ENCODE peak calls at places on chromosomes 11 and 22, in four cellular contexts. B is HS-5, J is dorsolateral prefrontal cortex, L is hippocampal formation. O is an unnamed sample.

GRCh38 chr11:12201016-12201985 is 90.9 kb downstream of the MICAL2 start:
- DNase-seq in B (peak), J (peak), L (no peak), O (peak)

GRCh38 chr11:67400942-67401494 is 640 bp downstream of the PPP1CA start:
- DNase-seq in B (no peak), J (no peak), L (no peak), O (no peak)

GRCh38 chr11:128757886-128758612 is 64.2 kb downstream of the FLI1 start:
- DNase-seq in B (no peak), J (no peak), L (no peak), O (peak)

GRCh38 chr22:29994941-29995340 is 85.3 kb upstream of the HORMAD2 start:
- DNase-seq in B (no peak), J (no peak), L (no peak), O (no peak)

GRCh38 chr11:129896062-129896461 is 684 bp upstream of the NFRKB start:
- DNase-seq in B (no peak), J (no peak), L (no peak), O (no peak)

GRCh38 chr11:87331273-87331672 is 293.5 kb downstream of the TMEM135 start:
- DNase-seq in B (no peak), J (no peak), L (no peak), O (no peak)

GRCh38 chr11:92865352-92865751 is 104.1 kb upstream of the MTNR1B start:
- DNase-seq in B (no peak), J (no peak), L (no peak), O (no peak)

GRCh38 chr22:20241579-20242392 is 26.3 kb downstream of the RTN4R start:
- DNase-seq in B (no peak), J (no peak), L (peak), O (no peak)

GRCh38 chr11:93852242-93852641 is 1.8 kb upstream of the VSTM5 start:
- DNase-seq in B (no peak), J (no peak), L (no peak), O (no peak)

GRCh38 chr11:19579957-19580356 is 132.7 kb upstream of the NAV2 start:
- DNase-seq in B (no peak), J (no peak), L (no peak), O (no peak)

GRCh38 chr22:46079861-46080821 is 70.2 kb upstream of the PPARA start:
- DNase-seq in B (no peak), J (peak), L (peak), O (peak)

GRCh38 chr22:45704648-45705047 is 33.0 kb downstream of the ATXN10 start:
- DNase-seq in B (no peak), J (no peak), L (no peak), O (no peak)

GRCh38 chr22:42791721-42792452 is 65.2 kb downstream of the ARFGAP3 start:
- DNase-seq in B (no peak), J (no peak), L (no peak), O (no peak)

GRCh38 chr11:46345131-46345597 is 2.1 kb upstream of the DGKZ start:
- DNase-seq in B (no peak), J (no peak), L (no peak), O (no peak)

GRCh38 chr11:64969209-64969608 is 2.7 kb downstream of the MAJIN start:
- DNase-seq in B (peak), J (no peak), L (no peak), O (no peak)

GRCh38 chr22:36405221-36405631 is 17.5 kb upstream of the MYH9 start:
- DNase-seq in B (no peak), J (no peak), L (no peak), O (no peak)

GRCh38 chr11:70247710-70248072 is 22.8 kb upstream of the PPFIA1 start:
- DNase-seq in B (no peak), J (no peak), L (no peak), O (no peak)

GRCh38 chr11:93655581-93656255 is 5.8 kb upstream of the CEP295 start:
- DNase-seq in B (no peak), J (no peak), L (no peak), O (no peak)

GRCh38 chr11:64339754-64340408 is at the start of gene CCDC88B:
- DNase-seq in B (no peak), J (peak), L (no peak), O (peak)

GRCh38 chr22:48758021-48758561 is 1069.6 kb downstream of the BRD1 start:
- DNase-seq in B (no peak), J (peak), L (no peak), O (no peak)

GRCh38 chr11:72738199-72739141 is 13.7 kb downstream of the ARAP1 start:
- DNase-seq in B (peak), J (no peak), L (no peak), O (no peak)

GRCh38 chr11:43933608-43934358 is 8.7 kb upstream of the C11orf96 start:
- DNase-seq in B (no peak), J (no peak), L (no peak), O (no peak)

GRCh38 chr22:31049815-31050420 is 31.2 kb upstream of the SMTN start:
- DNase-seq in B (no peak), J (no peak), L (no peak), O (no peak)

GRCh38 chr22:36010090-36010489 is 18.5 kb downstream of the RBFOX2 start:
- DNase-seq in B (no peak), J (no peak), L (no peak), O (no peak)

GRCh38 chr22:24992946-24993345 is 40.4 kb downstream of the KIAA1671 start:
- DNase-seq in B (no peak), J (no peak), L (no peak), O (no peak)

GRCh38 chr11:45889966-45890365 is 4.5 kb downstream of the MAPK8IP1 start:
- DNase-seq in B (no peak), J (no peak), L (no peak), O (no peak)

GRCh38 chr11:60658409-60658808 is 41.0 kb upstream of the MS4A8 start:
- DNase-seq in B (no peak), J (no peak), L (no peak), O (no peak)

GRCh38 chr22:45460288-45461109 is 42.2 kb upstream of the FBLN1 start:
- DNase-seq in B (no peak), J (no peak), L (no peak), O (peak)

GRCh38 chr11:126608626-126609010 is 253.1 kb downstream of the ST3GAL4 start:
- DNase-seq in B (no peak), J (no peak), L (no peak), O (no peak)

GRCh38 chr11:69089258-69089657 is 40.5 kb downstream of the TPCN2 start:
- DNase-seq in B (peak), J (no peak), L (no peak), O (no peak)

GRCh38 chr22:46225631-46226030 is 24.5 kb downstream of the CDPF1 start:
- DNase-seq in B (no peak), J (no peak), L (no peak), O (no peak)

GRCh38 chr11:70519117-70519516 is 120.8 kb downstream of the CTTN start:
- DNase-seq in B (no peak), J (no peak), L (no peak), O (peak)